ENCODE peak calls at places on chromosomes 3 and 15, in ten cellular contexts. G is brain microvascular endothelial cell, N is stomach, L is upper lobe of left lung, M is tibial nerve, Z is neural progenitor cell, R is PC-3, Q is K562, T is WERI-Rb-1, P is IMR-90. F is an unnamed sample.

GRCh38 chr3:80677796-80678195 is 910.0 kb upstream of the ROBO1 start:
- DNase-seq in T (no peak), Z (no peak), L (no peak), P (no peak), M (no peak), R (peak), Q (no peak), N (no peak), G (peak), F (no peak)

GRCh38 chr3:14548321-14548729 is 8.2 kb upstream of the GRIP2 start:
- DNase-seq in G (peak), M (peak), P (peak), Z (peak), Q (peak), L (no peak), T (peak), N (peak), R (peak), F (peak)

GRCh38 chr3:160945346-160945745 is 159.8 kb downstream of the B3GALNT1 start:
- DNase-seq in L (no peak), Q (no peak), Z (no peak), G (no peak), R (no peak), N (no peak), P (no peak), T (no peak), M (no peak), F (no peak)

GRCh38 chr15:26773485-26773877 is 615 bp upstream of the GABRB3 start:
- DNase-seq in G (no peak), Q (no peak), N (no peak), R (no peak), Z (peak), P (no peak), L (no peak), T (peak), M (no peak), F (no peak)

GRCh38 chr15:29631076-29632070 is 190.9 kb downstream of the TJP1 start:
- DNase-seq in T (no peak), P (no peak), Z (no peak), Q (no peak), R (no peak), G (no peak), L (no peak), N (no peak), M (no peak), F (peak)

GRCh38 chr3:165081183-165081582 is 2.9 kb upstream of the SI start:
- DNase-seq in P (no peak), G (no peak), T (no peak), N (no peak), Z (no peak), Q (no peak), L (no peak), R (no peak), M (no peak), F (no peak)

GRCh38 chr3:111907151-111907550 is 48.1 kb downstream of the PHLDB2 start:
- DNase-seq in M (no peak), R (no peak), G (no peak), Z (no peak), L (no peak), P (no peak), T (no peak), N (no peak), Q (no peak), F (no peak)

GRCh38 chr3:126448141-126448892 is 27.4 kb downstream of the ZXDC start:
- DNase-seq in T (no peak), M (no peak), L (no peak), R (no peak), P (no peak), G (no peak), Q (no peak), Z (no peak), N (no peak), F (no peak)

GRCh38 chr15:94972314-94972713 is 741.0 kb downstream of the MCTP2 start:
- DNase-seq in M (no peak), L (no peak), G (peak), Z (peak), Q (no peak), P (no peak), T (no peak), R (no peak), N (no peak), F (no peak)

GRCh38 chr3:64355473-64355872 is 130.2 kb upstream of the PRICKLE2 start:
- DNase-seq in G (peak), Q (no peak), N (no peak), L (no peak), R (peak), M (no peak), Z (peak), T (peak), P (peak), F (no peak)

GRCh38 chr3:114314259-114314658 is 20.4 kb downstream of the TIGIT start:
- DNase-seq in P (no peak), L (no peak), G (no peak), Z (no peak), R (no peak), N (no peak), T (no peak), M (no peak), Q (no peak), F (no peak)

GRCh38 chr15:88300861-88301260 is 44.3 kb upstream of the NTRK3 start:
- DNase-seq in R (no peak), P (no peak), M (no peak), N (no peak), Q (no peak), L (no peak), Z (no peak), T (no peak), G (no peak), F (no peak)

GRCh38 chr3:124413989-124414598 is 316.2 kb upstream of the UMPS start:
- DNase-seq in N (no peak), P (no peak), L (no peak), Q (no peak), Z (no peak), M (no peak), T (no peak), R (no peak), G (no peak), F (no peak)

GRCh38 chr3:160837394-160837975 is 81.5 kb downstream of the PPM1L start:
- DNase-seq in G (no peak), R (no peak), L (no peak), M (no peak), P (no peak), T (no peak), Q (no peak), Z (no peak), N (no peak), F (no peak)

GRCh38 chr3:140290105-140290504 is 355.1 kb downstream of the CLSTN2 start:
- DNase-seq in R (no peak), L (no peak), G (peak), Q (no peak), M (no peak), N (no peak), P (no peak), T (no peak), Z (no peak), F (no peak)

GRCh38 chr15:65618575-65619109 is 3.1 kb upstream of the SLC24A1 start:
- DNase-seq in R (no peak), N (no peak), T (no peak), Z (no peak), M (no peak), L (no peak), P (no peak), Q (no peak), G (no peak), F (no peak)

GRCh38 chr15:77179541-77179998 is 108.7 kb upstream of the TSPAN3 start:
- DNase-seq in Q (no peak), T (no peak), M (no peak), N (no peak), R (no peak), Z (no peak), G (no peak), L (no peak), P (no peak), F (no peak)

GRCh38 chr15:31234815-31235214 is 91.8 kb upstream of the KLF13 start:
- DNase-seq in L (no peak), N (no peak), P (no peak), Q (no peak), M (no peak), R (no peak), Z (no peak), T (no peak), G (no peak), F (no peak)

GRCh38 chr3:9897408-9898372 is 5.0 kb upstream of the IL17RE start:
- DNase-seq in L (no peak), G (no peak), Q (peak), N (peak), Z (no peak), M (no peak), R (peak), P (peak), T (no peak), F (no peak)

GRCh38 chr3:120155108-120155507 is 60.9 kb upstream of the GSK3B start:
- DNase-seq in M (no peak), R (no peak), Q (no peak), Z (no peak), P (no peak), T (no peak), L (no peak), G (no peak), N (no peak), F (no peak)

DNA sequence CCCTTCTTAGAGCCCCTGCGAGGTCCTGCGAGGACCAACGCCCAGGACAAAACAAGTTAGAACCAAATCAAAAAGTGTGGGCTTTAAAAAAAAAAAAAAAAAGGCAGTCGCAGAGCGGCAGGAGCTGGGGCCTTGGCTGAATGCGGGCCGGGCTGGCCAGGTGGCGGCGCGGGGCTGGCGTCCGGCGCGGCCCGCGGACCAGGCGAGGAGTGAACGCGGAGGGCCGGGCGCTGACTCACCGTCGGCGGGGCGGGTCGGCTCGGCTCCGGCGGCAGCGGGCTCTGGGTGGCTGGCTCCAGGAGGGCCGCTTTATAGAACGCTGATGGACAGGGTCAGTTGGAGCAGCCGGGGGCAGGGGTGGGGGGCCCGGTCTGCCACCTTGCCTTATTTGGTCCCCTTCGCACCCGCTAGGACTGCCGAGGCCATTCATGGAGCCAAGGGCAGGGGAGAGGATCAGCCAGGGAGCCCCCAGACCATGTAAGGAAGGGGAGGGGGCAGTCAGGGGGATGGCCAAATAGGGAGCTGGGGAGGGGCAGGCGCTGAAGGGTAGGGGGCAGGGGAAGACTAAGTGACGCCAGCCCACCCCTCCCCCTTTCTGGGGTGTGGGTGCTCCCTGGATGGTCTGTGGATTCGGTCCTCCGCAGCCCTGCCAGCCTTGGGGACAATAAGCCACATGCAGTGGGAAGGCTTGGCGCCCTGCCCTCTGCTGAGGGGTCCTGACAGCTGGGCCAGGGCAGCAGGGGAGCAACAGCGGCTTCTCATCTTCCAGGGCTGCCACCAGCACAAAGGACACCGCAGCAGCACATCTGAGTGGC is at the start of gene ACTC1:
- DNase-seq in M (no peak), Q (peak), L (peak), R (peak), N (peak), Z (peak), T (peak), P (peak), G (peak), F (peak)
- TF ChIP-seq CTCF in M (no peak), Q (no peak), L (no peak), R (no peak), N (no peak), Z (peak), T (no peak), P (peak), G (no peak), F (no peak)

DNA sequence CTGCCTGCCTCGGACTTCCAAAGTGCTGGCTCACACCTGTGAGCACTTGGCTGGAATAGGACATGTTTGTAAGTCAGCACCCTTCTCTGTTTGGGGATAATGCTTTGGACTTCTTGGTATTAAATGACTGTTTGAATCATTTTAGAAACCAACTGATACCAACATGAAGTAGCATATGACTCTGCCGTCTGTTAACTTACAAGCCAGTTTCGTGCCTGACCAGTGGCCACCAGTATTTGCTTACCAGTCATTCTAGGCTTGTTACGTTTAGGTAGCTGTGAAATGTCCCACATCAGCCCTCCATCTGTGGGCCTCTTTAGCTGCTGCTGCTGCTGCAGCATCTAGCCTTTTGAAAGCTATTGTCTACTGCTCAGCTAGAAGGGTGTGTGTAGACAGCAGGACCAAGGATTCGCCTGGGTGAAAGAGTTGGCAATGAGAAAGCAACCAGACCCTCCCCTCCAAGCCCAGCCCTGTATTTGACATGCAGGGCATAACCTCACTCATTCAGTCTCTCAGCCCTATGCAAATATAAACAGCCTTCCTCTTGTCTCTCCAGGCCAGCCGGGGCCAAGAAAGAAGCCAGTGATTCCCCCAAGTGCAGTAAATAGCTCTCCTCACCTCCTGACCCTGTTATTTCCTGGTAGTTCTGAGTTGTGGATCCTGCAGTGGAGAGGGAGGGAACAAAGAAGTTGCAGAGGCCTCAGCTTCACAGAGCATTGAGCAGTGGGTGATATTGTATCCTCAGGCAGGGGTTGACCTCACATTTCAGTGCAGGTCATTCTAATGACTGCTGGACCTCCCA is 51.0 kb downstream of the NKIRAS1 start:
- DNase-seq in Q (no peak), T (no peak), P (peak), G (peak), M (no peak), N (no peak), Z (peak), L (no peak), R (peak), F (peak)
- H3K27ac ChIP-seq in Q (no peak), T (no peak), P (no peak), G (no peak), M (peak), N (peak), Z (peak), L (no peak), R (no peak), F (peak)

GRCh38 chr15:45635763-45636292 is 999 bp downstream of the SQOR start:
- DNase-seq in N (no peak), R (no peak), M (no peak), T (no peak), G (no peak), L (no peak), Q (no peak), P (no peak), Z (no peak), F (no peak)
- H3K4me3 ChIP-seq in N (peak), R (peak), M (peak), T (no peak), G (peak), L (peak), Q (no peak), P (peak), Z (peak), F (peak)

GRCh38 chr15:62887113-62887570 is 155.4 kb upstream of the TPM1 start:
- DNase-seq in P (peak), M (no peak), R (no peak), Q (no peak), G (no peak), T (no peak), N (no peak), L (no peak), Z (no peak), F (no peak)

GRCh38 chr15:62886431-62887071 is 156.0 kb upstream of the TPM1 start:
- DNase-seq in T (no peak), L (no peak), P (peak), N (no peak), G (peak), Z (peak), M (no peak), R (no peak), Q (no peak), F (no peak)

GRCh38 chr15:62889141-62889661 is 153.3 kb upstream of the TPM1 start:
- DNase-seq in Z (no peak), P (no peak), G (no peak), N (no peak), L (no peak), R (no peak), M (no peak), T (no peak), Q (no peak), F (no peak)

GRCh38 chr15:62888628-62889027 is 153.9 kb upstream of the TPM1 start:
- DNase-seq in M (no peak), Z (no peak), P (peak), R (peak), T (no peak), Q (no peak), G (no peak), N (no peak), L (no peak), F (no peak)

GRCh38 chr15:62889734-62890505 is 152.6 kb upstream of the TPM1 start:
- DNase-seq in R (peak), M (no peak), N (no peak), G (no peak), Q (no peak), Z (no peak), P (peak), T (no peak), L (no peak), F (no peak)
- TF ChIP-seq CTCF in R (no peak), M (no peak), N (no peak), G (no peak), Q (no peak), Z (no peak), P (no peak), T (no peak), L (no peak), F (no peak)

DNA sequence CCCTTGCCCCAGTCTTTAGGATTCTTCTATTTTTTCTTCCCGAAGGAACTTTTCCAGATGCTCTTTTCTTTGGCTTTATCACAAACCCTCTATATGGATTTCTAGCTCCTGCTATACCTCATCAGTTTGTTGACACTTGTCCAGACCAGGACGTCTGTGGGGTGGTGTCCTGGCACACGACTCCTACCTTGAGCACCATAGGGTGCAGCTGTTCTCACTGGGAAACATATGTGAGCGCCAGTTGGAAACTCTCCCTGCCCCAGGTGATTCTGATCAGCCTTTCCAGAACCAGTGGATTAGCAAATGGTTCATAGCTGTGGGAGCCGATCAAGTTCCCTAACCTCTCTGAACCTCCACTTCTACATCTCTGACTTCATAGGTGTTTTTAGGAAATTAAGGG is 40.6 kb upstream of the USP3 start:
- DNase-seq in P (no peak), G (no peak), N (peak), R (no peak), Z (no peak), L (no peak), Q (no peak), M (no peak), T (no peak), F (no peak)
- H3K27ac ChIP-seq in P (no peak), G (no peak), N (peak), R (no peak), Z (no peak), L (no peak), Q (no peak), M (no peak), T (no peak), F (peak)

GRCh38 chr15:34987182-34987488 is 952 bp downstream of the ZNF770 start:
- DNase-seq in P (no peak), T (no peak), Q (peak), N (no peak), Z (no peak), L (no peak), M (no peak), R (peak), G (no peak), F (no peak)
- H3K4me3 ChIP-seq in P (peak), T (peak), Q (peak), N (peak), Z (peak), L (peak), M (peak), R (peak), G (peak), F (peak)

GRCh38 chr3:179410999-179411398 is 40.3 kb downstream of the GNB4 start:
- DNase-seq in Q (no peak), L (no peak), N (no peak), T (no peak), M (no peak), G (no peak), Z (no peak), R (no peak), P (no peak), F (no peak)

GRCh38 chr3:179414804-179415203 is 36.5 kb downstream of the GNB4 start:
- DNase-seq in M (no peak), L (no peak), Z (no peak), R (no peak), T (no peak), G (no peak), P (no peak), N (no peak), Q (no peak), F (no peak)

GRCh38 chr3:179415377-179415776 is 35.9 kb downstream of the GNB4 start:
- DNase-seq in Q (no peak), M (no peak), P (no peak), N (no peak), L (no peak), R (no peak), Z (no peak), T (no peak), G (no peak), F (no peak)

DNA sequence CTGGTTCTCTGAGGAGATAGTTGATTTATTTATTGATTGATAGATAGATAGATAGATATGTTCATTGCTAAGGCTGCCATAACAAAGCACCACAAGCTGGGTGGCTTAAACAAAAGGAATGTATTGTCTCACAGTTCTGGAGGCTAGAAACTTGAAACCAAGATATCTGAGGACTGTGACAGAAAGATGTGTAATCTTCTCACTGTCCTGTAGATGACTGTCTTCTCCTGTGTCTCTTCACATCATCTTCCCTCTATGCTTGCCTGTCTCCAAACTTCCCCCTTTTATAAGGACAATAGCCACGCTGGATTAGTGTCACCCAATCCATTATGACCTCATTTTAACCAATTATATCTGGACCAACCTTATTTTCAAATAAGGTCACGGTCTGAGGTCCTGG is 41.0 kb downstream of the GNB4 start:
- DNase-seq in M (no peak), P (peak), N (no peak), Z (peak), Q (no peak), L (no peak), G (peak), R (peak), T (no peak), F (no peak)
- TF ChIP-seq CTCF in M (no peak), P (peak), N (no peak), Z (no peak), Q (peak), L (no peak), G (peak), R (no peak), T (peak), F (no peak)